ENCODE peak calls at places on chromosomes 13 and 19, in six cellular contexts. W, N, F, Z, U and O are unnamed samples.

GRCh38 chr13:98890186-98890585 is 87.7 kb downstream of the DOCK9 start:
- DNase-seq in Z (peak; percentile 7), N (peak; percentile 57), W (no peak), U (peak; percentile 28), F (peak; percentile 72), O (no peak)

GRCh38 chr13:37338721-37339120 is 233.3 kb upstream of the CSNK1A1L start:
- DNase-seq in F (no peak), U (no peak), Z (no peak), N (no peak), W (no peak), O (no peak)

GRCh38 chr19:51514866-51515481 is 13.4 kb upstream of the SIGLEC12 start:
- DNase-seq in U (no peak), W (no peak), N (no peak), Z (no peak), F (peak; percentile 15), O (no peak)

GRCh38 chr13:73676550-73677040 is 457.6 kb downstream of the KLF12 start:
- DNase-seq in U (no peak), F (no peak), N (no peak), Z (no peak), W (no peak), O (no peak)

GRCh38 chr13:24185591-24186232 is 25.2 kb downstream of the SPATA13 start:
- DNase-seq in N (no peak), F (no peak), Z (no peak), W (no peak), U (no peak), O (no peak)

GRCh38 chr13:44576396-44577235 is 486 bp upstream of the TSC22D1 start:
- DNase-seq in W (peak; percentile 6), Z (no peak), N (no peak), U (peak; percentile 48), F (peak; percentile 4), O (peak; percentile 60)

GRCh38 chr13:113665582-113666323 is 1.3 kb upstream of the GRK1 start:
- DNase-seq in U (no peak), Z (no peak), F (no peak), N (peak; percentile 18), W (no peak), O (no peak)

GRCh38 chr13:47672245-47672975 is 328.7 kb downstream of the SUCLA2 start:
- DNase-seq in W (no peak), Z (no peak), N (no peak), U (no peak), F (no peak), O (no peak)

GRCh38 chr19:30222993-30223865 is 149.0 kb upstream of the ZNF536 start:
- DNase-seq in N (no peak), F (no peak), W (no peak), Z (no peak), U (no peak), O (no peak)